ENCODE peak calls at places on chromosomes 13 and 19, in nine cellular contexts. K, A, P, D, I, W, X, O and Z are unnamed samples.
A peak's percentile ranks its signal among the peaks of the same experiment; 100 is the strongest.

GRCh38 chr13:37534181-37534580 is 64.4 kb downstream of the POSTN start:
- DNase-seq in K (peak; percentile 84), A (no peak), P (peak; percentile 7), D (no peak), I (no peak), W (no peak), X (no peak), O (no peak), Z (no peak)

GRCh38 chr19:54390942-54391577 is 24.2 kb upstream of the TTYH1 start:
- DNase-seq in K (peak; percentile 63), A (peak; percentile 51), P (peak; percentile 77), D (peak; percentile 82), I (no peak), W (peak; percentile 55), X (peak; percentile 48), O (no peak), Z (peak; percentile 29)

GRCh38 chr13:110520431-110521295 is 40.9 kb downstream of the RAB20 start:
- DNase-seq in K (peak; percentile 94), A (peak; percentile 89), P (peak; percentile 96), D (no peak), I (peak; percentile 89), W (no peak), X (no peak), O (peak; percentile 97), Z (no peak)

GRCh38 chr19:14718522-14719113 is 28.8 kb downstream of the ZNF333 start:
- DNase-seq in K (peak; percentile 23), A (no peak), P (peak; percentile 3), D (no peak), I (no peak), W (no peak), X (no peak), O (no peak), Z (no peak)

GRCh38 chr13:26989261-26990007 is 182.2 kb downstream of the USP12 start:
- DNase-seq in K (no peak), A (no peak), P (no peak), D (no peak), I (no peak), W (no peak), X (no peak), O (no peak), Z (no peak)

GRCh38 chr13:37657134-37657533 is 58.6 kb upstream of the POSTN start:
- DNase-seq in K (peak; percentile 31), A (no peak), P (peak; percentile 36), D (no peak), I (no peak), W (no peak), X (no peak), O (no peak), Z (no peak)

GRCh38 chr13:112619730-112620639 is 32.0 kb upstream of the TUBGCP3 start:
- DNase-seq in K (peak; percentile 22), A (no peak), P (peak; percentile 12), D (peak; percentile 91), I (peak; percentile 76), W (peak; percentile 5), X (no peak), O (no peak), Z (no peak)

GRCh38 chr13:44116562-44117315 is 237.0 kb downstream of the LACC1 start:
- DNase-seq in K (peak; percentile 28), A (no peak), P (peak; percentile 49), D (no peak), I (no peak), W (no peak), X (no peak), O (no peak), Z (no peak)

GRCh38 chr13:82356667-82357066 is 1525.6 kb downstream of the SLITRK1 start:
- DNase-seq in K (peak; percentile 55), A (no peak), P (peak; percentile 12), D (no peak), I (no peak), W (no peak), X (no peak), O (no peak), Z (no peak)

DNA sequence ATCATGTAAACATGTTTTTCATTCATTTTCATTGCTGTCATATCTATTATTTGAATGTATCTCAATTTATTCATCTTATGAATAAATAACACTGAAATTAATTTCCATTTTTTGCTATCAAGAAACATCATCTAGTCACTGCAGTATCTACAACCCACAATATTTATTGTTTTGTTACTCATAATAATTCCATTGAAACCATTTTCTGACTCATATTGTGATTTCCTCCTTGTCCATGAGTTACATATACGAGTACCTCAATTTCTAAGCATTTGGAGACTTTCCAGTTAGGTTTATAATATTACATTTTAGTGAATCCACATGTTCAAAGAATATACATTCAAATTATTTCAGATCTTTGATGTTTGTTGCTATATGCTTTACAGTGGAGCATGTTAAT is 1524.0 kb downstream of the SLITRK1 start:
- DNase-seq in K (peak; percentile 29), A (no peak), P (no peak), D (no peak), I (no peak), W (no peak), X (no peak), O (no peak), Z (no peak)
- TF ChIP-seq CTCF in K (no peak), A (no peak), P (no peak), D (no peak), I (no peak), W (no peak), X (no peak), O (no peak), Z (no peak)

GRCh38 chr13:40993119-40993518 is 26.0 kb downstream of the ELF1 start:
- DNase-seq in K (no peak), A (no peak), P (peak; percentile 26), D (peak; percentile 44), I (no peak), W (no peak), X (no peak), O (no peak), Z (no peak)

GRCh38 chr13:40993987-40994386 is 25.1 kb downstream of the ELF1 start:
- DNase-seq in K (no peak), A (peak; percentile 73), P (no peak), D (peak; percentile 32), I (peak; percentile 49), W (no peak), X (no peak), O (no peak), Z (no peak)

GRCh38 chr13:40994581-40995230 is 24.4 kb downstream of the ELF1 start:
- DNase-seq in K (no peak), A (no peak), P (no peak), D (no peak), I (no peak), W (no peak), X (no peak), O (no peak), Z (no peak)

GRCh38 chr13:40995997-40996396 is 23.1 kb downstream of the ELF1 start:
- DNase-seq in K (no peak), A (no peak), P (no peak), D (no peak), I (no peak), W (no peak), X (no peak), O (no peak), Z (no peak)

GRCh38 chr13:40992678-40993077 is 26.4 kb downstream of the ELF1 start:
- DNase-seq in K (no peak), A (no peak), P (peak; percentile 25), D (no peak), I (no peak), W (no peak), X (no peak), O (no peak), Z (no peak)
- TF ChIP-seq CTCF in K (no peak), A (no peak), P (peak; percentile 8), D (peak; percentile 14), I (no peak), W (no peak), X (peak; percentile 40), O (no peak), Z (peak; percentile 11)

GRCh38 chr19:13095393-13095784 is 7.3 kb downstream of the LYL1 start:
- DNase-seq in K (no peak), A (no peak), P (no peak), D (peak; percentile 89), I (no peak), W (no peak), X (no peak), O (no peak), Z (no peak)

GRCh38 chr19:13096968-13097330 is 5.7 kb downstream of the LYL1 start:
- DNase-seq in K (no peak), A (no peak), P (no peak), D (no peak), I (no peak), W (no peak), X (no peak), O (no peak), Z (no peak)

GRCh38 chr19:13094771-13095392 is 7.8 kb downstream of the LYL1 start:
- DNase-seq in K (no peak), A (no peak), P (no peak), D (peak; percentile 84), I (no peak), W (peak; percentile 39), X (no peak), O (no peak), Z (peak; percentile 77)

GRCh38 chr19:13097331-13098258 is 5.1 kb downstream of the LYL1 start:
- DNase-seq in K (no peak), A (no peak), P (no peak), D (no peak), I (no peak), W (no peak), X (no peak), O (peak; percentile 86), Z (no peak)

DNA sequence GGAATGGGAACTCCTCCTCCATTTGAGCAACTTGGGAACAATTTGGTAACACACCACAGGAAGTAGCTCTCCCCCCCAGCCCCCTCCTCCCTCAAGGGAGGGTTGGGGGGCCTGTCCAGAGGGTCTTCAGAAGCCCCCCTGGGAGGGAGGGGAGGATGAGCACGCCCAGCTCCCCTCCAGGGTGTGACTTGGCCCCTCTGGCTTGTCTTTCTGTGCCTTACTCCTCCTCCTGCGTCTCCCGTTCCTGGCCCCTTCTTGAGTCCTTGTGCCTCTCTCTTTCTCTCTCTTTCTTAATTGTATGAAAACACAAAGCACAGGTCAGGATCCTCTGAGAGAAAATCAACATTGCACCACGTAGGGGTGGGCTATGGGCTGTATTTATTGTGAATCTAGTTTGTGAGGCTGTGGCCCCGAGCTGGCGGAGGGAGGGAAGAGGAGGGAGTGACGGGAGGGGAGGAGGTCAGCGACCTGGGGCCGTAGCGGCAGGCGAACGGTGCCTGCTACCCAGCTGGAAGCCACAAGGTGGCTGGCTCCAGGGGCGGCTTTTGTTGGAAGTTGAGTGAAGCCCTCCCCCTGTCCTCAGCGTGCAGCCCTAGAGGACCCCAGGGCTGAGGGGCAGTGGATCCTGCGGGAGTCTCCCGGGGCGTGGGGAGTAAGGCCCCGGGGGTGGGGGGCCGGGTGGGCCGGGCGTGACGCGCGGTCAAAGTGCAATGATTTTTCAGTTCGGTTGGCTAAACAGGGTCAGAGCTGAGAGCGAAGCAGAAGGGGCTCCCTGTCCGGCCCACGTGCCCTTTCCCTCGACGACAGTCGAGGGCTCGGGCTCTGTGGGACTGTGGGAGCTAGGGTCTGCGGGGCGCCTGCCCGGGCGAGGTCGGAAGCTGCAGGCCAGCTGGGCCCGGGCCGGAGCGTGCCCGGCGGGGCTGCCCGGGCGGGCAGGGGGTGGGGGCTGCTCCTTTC is 6.4 kb downstream of the LYL1 start:
- DNase-seq in K (no peak), A (no peak), P (no peak), D (peak; percentile 89), I (no peak), W (peak; percentile 71), X (no peak), O (no peak), Z (no peak)
- TF ChIP-seq CTCF in K (no peak), A (no peak), P (peak; percentile 20), D (peak; percentile 47), I (no peak), W (peak; percentile 48), X (no peak), O (peak; percentile 22), Z (no peak)

GRCh38 chr13:97853550-97853949 is 99.9 kb upstream of the IPO5 start:
- DNase-seq in K (peak; percentile 8), A (no peak), P (no peak), D (no peak), I (no peak), W (no peak), X (no peak), O (no peak), Z (no peak)

GRCh38 chr13:97858161-97858560 is 95.3 kb upstream of the IPO5 start:
- DNase-seq in K (no peak), A (no peak), P (no peak), D (no peak), I (no peak), W (no peak), X (no peak), O (no peak), Z (no peak)

GRCh38 chr13:97852181-97852874 is 101.1 kb upstream of the IPO5 start:
- DNase-seq in K (no peak), A (no peak), P (no peak), D (no peak), I (no peak), W (no peak), X (no peak), O (no peak), Z (no peak)

GRCh38 chr13:97856001-97856675 is 97.3 kb upstream of the IPO5 start:
- DNase-seq in K (peak; percentile 72), A (peak; percentile 27), P (peak; percentile 60), D (no peak), I (peak; percentile 36), W (no peak), X (no peak), O (peak; percentile 68), Z (no peak)

DNA sequence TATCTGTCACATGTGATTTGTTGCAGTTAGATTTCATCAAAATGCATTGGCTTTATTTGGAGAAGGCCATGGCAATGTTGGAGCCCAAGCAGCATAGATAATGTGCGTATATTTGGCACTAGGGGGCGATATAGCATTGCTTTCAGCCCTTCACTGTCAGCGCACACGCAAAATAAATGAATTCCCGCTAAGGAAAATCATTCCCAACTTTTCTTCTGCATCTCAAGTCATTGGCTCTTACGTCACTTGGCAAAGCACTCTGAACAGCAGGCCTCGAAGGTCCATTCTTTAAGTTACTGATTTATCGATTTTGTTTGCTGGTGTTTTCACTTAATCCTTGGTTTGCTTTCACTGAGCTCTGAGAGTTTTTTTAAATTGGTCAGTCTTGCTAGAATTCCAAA is 97.9 kb upstream of the IPO5 start:
- DNase-seq in K (peak; percentile 93), A (peak; percentile 37), P (peak; percentile 92), D (peak; percentile 46), I (no peak), W (peak; percentile 69), X (no peak), O (no peak), Z (peak; percentile 27)
- TF ChIP-seq CTCF in K (peak; percentile 93), A (peak; percentile 64), P (peak; percentile 76), D (peak; percentile 93), I (peak; percentile 70), W (peak; percentile 93), X (peak; percentile 65), O (peak; percentile 75), Z (peak; percentile 90)